ENCODE peak calls at places on chromosomes 12 and 14, in nine cellular contexts. P is IMR-90; J is AG10803; E is CD4-positive, CD25-positive, alpha-beta regulatory T cell; C is psoas muscle; M is left ventricle myocardium superior; U is NCI-H460; B is stimulated activated CD4-positive, alpha-beta T cell treated with anti-CD3 and anti-CD28 coated beads, TNF-alpha, amount 100 ng/mL, for 1 hour; T is NCI-H2081. N is an unnamed sample.

GRCh38 chr12:20415013-20415412 is 46.7 kb downstream of the PDE3A start:
- DNase-seq in P (no peak), J (peak), E (no peak), C (no peak), M (no peak), U (no peak), B (no peak), T (no peak), N (peak)

GRCh38 chr14:95519699-95520098 is 3.2 kb upstream of the SYNE3 start:
- DNase-seq in P (peak), J (peak), E (peak), C (peak), M (peak), U (no peak), B (peak), T (no peak), N (peak)

GRCh38 chr14:91409991-91410401 is 7.6 kb downstream of the CCDC88C start:
- DNase-seq in P (no peak), J (no peak), E (peak), C (no peak), M (no peak), U (no peak), B (no peak), T (no peak), N (no peak)

GRCh38 chr12:23950775-23951391 is 1.4 kb upstream of the SOX5 start:
- DNase-seq in P (peak), J (no peak), E (no peak), C (peak), M (peak), U (no peak), B (no peak), T (peak), N (peak)

GRCh38 chr12:131370791-131371579 is 339.9 kb upstream of the SFSWAP start:
- DNase-seq in P (no peak), J (no peak), E (no peak), C (no peak), M (no peak), U (peak), B (no peak), T (no peak), N (no peak)

GRCh38 chr12:45010051-45010450 is 40.8 kb downstream of the DBX2 start:
- DNase-seq in P (no peak), J (peak), E (no peak), C (no peak), M (no peak), U (no peak), B (no peak), T (no peak), N (no peak)

GRCh38 chr14:94081386-94081820 is 293 bp downstream of the IFI27L1 start:
- DNase-seq in P (no peak), J (no peak), E (no peak), C (no peak), M (no peak), U (no peak), B (no peak), T (no peak), N (no peak)

GRCh38 chr12:121050725-121051124 is 11.7 kb upstream of the OASL start:
- DNase-seq in P (peak), J (no peak), E (no peak), C (no peak), M (no peak), U (no peak), B (no peak), T (no peak), N (peak)

GRCh38 chr14:70188608-70189540 is at the start of gene SLC8A3:
- DNase-seq in P (peak), J (peak), E (peak), C (peak), M (peak), U (peak), B (no peak), T (peak), N (peak)

GRCh38 chr12:63298386-63298930 is 147.5 kb upstream of the AVPR1A start:
- DNase-seq in P (no peak), J (no peak), E (no peak), C (no peak), M (no peak), U (no peak), B (no peak), T (no peak), N (no peak)

GRCh38 chr14:22882529-22883190 is 362 bp upstream of the REM2 start:
- DNase-seq in P (peak), J (peak), E (no peak), C (no peak), M (no peak), U (no peak), B (no peak), T (peak), N (peak)

GRCh38 chr12:3601466-3602150 is 110.6 kb downstream of the PRMT8 start:
- DNase-seq in P (no peak), J (no peak), E (no peak), C (no peak), M (no peak), U (no peak), B (no peak), T (no peak), N (no peak)

GRCh38 chr12:69341328-69341727 is 6.9 kb upstream of the LYZ start:
- DNase-seq in P (no peak), J (no peak), E (no peak), C (no peak), M (no peak), U (no peak), B (no peak), T (no peak), N (no peak)

GRCh38 chr14:70600382-70601157 is at the start of gene MED6:
- DNase-seq in P (peak), J (peak), E (peak), C (peak), M (peak), U (peak), B (peak), T (peak), N (peak)

GRCh38 chr14:33357225-33358010 is 418.7 kb downstream of the NPAS3 start:
- DNase-seq in P (no peak), J (no peak), E (no peak), C (no peak), M (no peak), U (no peak), B (no peak), T (peak), N (no peak)

GRCh38 chr12:71469235-71469873 is 29.8 kb downstream of the LGR5 start:
- DNase-seq in P (peak), J (peak), E (no peak), C (peak), M (no peak), U (peak), B (no peak), T (no peak), N (peak)

GRCh38 chr14:63726499-63726898 is 1.4 kb downstream of the SGPP1 start:
- DNase-seq in P (no peak), J (no peak), E (peak), C (no peak), M (no peak), U (no peak), B (no peak), T (no peak), N (no peak)

GRCh38 chr12:18383203-18383602 is 121.9 kb downstream of the PIK3C2G start:
- DNase-seq in P (peak), J (peak), E (no peak), C (no peak), M (no peak), U (peak), B (no peak), T (no peak), N (peak)

GRCh38 chr12:101793401-101793800 is 37.4 kb downstream of the GNPTAB start:
- DNase-seq in P (peak), J (peak), E (peak), C (no peak), M (no peak), U (no peak), B (no peak), T (no peak), N (peak)

GRCh38 chr14:74763803-74764531 is 851 bp downstream of the YLPM1 start:
- DNase-seq in P (peak), J (peak), E (peak), C (no peak), M (no peak), U (no peak), B (no peak), T (no peak), N (peak)

GRCh38 chr14:67738740-67739504 is 37.2 kb downstream of the RDH12 start:
- DNase-seq in P (peak), J (peak), E (no peak), C (peak), M (peak), U (peak), B (no peak), T (no peak), N (peak)

GRCh38 chr12:76240281-76240680 is 107.9 kb downstream of the BBS10 start:
- DNase-seq in P (no peak), J (peak), E (no peak), C (no peak), M (no peak), U (no peak), B (no peak), T (no peak), N (no peak)

GRCh38 chr12:93736640-93737178 is 59.5 kb downstream of the CRADD start:
- DNase-seq in P (no peak), J (no peak), E (no peak), C (no peak), M (no peak), U (no peak), B (no peak), T (no peak), N (no peak)

GRCh38 chr14:50139192-50139591 is 22.8 kb upstream of the VCPKMT start:
- DNase-seq in P (no peak), J (peak), E (no peak), C (no peak), M (no peak), U (no peak), B (no peak), T (no peak), N (peak)

GRCh38 chr12:84542289-84542688 is 370.3 kb downstream of the SLC6A15 start:
- DNase-seq in P (no peak), J (peak), E (no peak), C (no peak), M (no peak), U (no peak), B (no peak), T (no peak), N (no peak)

N was measured in brain microvascular endothelial cell.